ENCODE peak calls at places on chromosome 6, in six cellular contexts. F is pancreas, J is mesenchymal stem cell, O is lung, G is aorta, V is left ventricle myocardium inferior. M is an unnamed sample. For H3K27me3 and H3K9me3, the result is how much of the 10 kb centered on the place peaks cover.

GRCh38 chr6:140208286-140208685 is 833.8 kb upstream of the CITED2 start:
- DNase-seq in F (no peak), J (peak), O (no peak), G (no peak), V (no peak), M (no peak)

GRCh38 chr6:10383312-10384063 is 31.4 kb downstream of the TFAP2A start:
- DNase-seq in F (no peak), J (no peak), O (no peak), G (no peak), V (no peak), M (peak)

GRCh38 chr6:36685198-36685919 is 6.8 kb downstream of the CDKN1A start:
- DNase-seq in F (no peak), J (no peak), O (no peak), G (no peak), V (no peak), M (no peak)

GRCh38 chr6:45507156-45507555 is 129.4 kb upstream of the SUPT3H start:
- DNase-seq in F (no peak), J (no peak), O (no peak), G (no peak), V (no peak), M (no peak)

GRCh38 chr6:111846061-111846460 is 27.2 kb downstream of the FYN start:
- DNase-seq in F (no peak), J (no peak), O (no peak), G (no peak), V (no peak), M (no peak)

GRCh38 chr6:138999949-139000725 is 12.1 kb upstream of the REPS1 start:
- DNase-seq in F (no peak), J (peak), O (no peak), G (no peak), V (no peak), M (no peak)

GRCh38 chr6:29082457-29082856 is 4.7 kb downstream of the OR2B3 start:
- DNase-seq in F (no peak), J (no peak), O (no peak), G (no peak), V (no peak), M (no peak)

GRCh38 chr6:111564482-111564945 is 41.2 kb downstream of the TRAF3IP2 start:
- DNase-seq in F (no peak), J (peak), O (no peak), G (peak), V (peak), M (peak)

GRCh38 chr6:107321793-107322192 is 137.6 kb downstream of the PDSS2 start:
- DNase-seq in F (no peak), J (no peak), O (no peak), G (no peak), V (no peak), M (no peak)

GRCh38 chr6:149701699-149702098 is 16.2 kb downstream of the LATS1 start:
- DNase-seq in F (no peak), J (no peak), O (no peak), G (no peak), V (no peak), M (no peak)

GRCh38 chr6:138300469-138300868 is 77.2 kb upstream of the SMIM28 start:
- DNase-seq in F (no peak), J (no peak), O (no peak), G (no peak), V (no peak), M (no peak)

GRCh38 chr6:3383525-3383924 is 73.3 kb downstream of the SLC22A23 start:
- DNase-seq in F (no peak), J (peak), O (no peak), G (no peak), V (no peak), M (peak)

GRCh38 chr6:111173341-111173740 is 86.0 kb downstream of the SLC16A10 start:
- DNase-seq in F (no peak), J (no peak), O (no peak), G (no peak), V (no peak), M (no peak)

GRCh38 chr6:139117734-139118133 is 17.1 kb upstream of the HECA start:
- DNase-seq in F (no peak), J (peak), O (no peak), G (no peak), V (no peak), M (no peak)

GRCh38 chr6:19210849-19211590 is 626.1 kb upstream of the ID4 start:
- DNase-seq in F (peak), J (no peak), O (no peak), G (no peak), V (peak), M (no peak)

GRCh38 chr6:128095362-128095761 is 194.5 kb upstream of the THEMIS start:
- DNase-seq in F (no peak), J (peak), O (no peak), G (no peak), V (no peak), M (no peak)

GRCh38 chr6:15327271-15327670 is 81.4 kb downstream of the JARID2 start:
- DNase-seq in F (no peak), J (no peak), O (peak), G (no peak), V (no peak), M (no peak)

GRCh38 chr6:127420558-127420957 is 38.6 kb downstream of the KIAA0408 start:
- DNase-seq in F (no peak), J (peak), O (peak), G (peak), V (peak), M (peak)

GRCh38 chr6:65638047-65638831 is 68.8 kb downstream of the EYS start:
- DNase-seq in F (no peak), J (no peak), O (no peak), G (no peak), V (no peak), M (no peak)
- H3K4me3 ChIP-seq in F (no peak), J (no peak), O (no peak), G (no peak), V (no peak), M (no peak)

DNA sequence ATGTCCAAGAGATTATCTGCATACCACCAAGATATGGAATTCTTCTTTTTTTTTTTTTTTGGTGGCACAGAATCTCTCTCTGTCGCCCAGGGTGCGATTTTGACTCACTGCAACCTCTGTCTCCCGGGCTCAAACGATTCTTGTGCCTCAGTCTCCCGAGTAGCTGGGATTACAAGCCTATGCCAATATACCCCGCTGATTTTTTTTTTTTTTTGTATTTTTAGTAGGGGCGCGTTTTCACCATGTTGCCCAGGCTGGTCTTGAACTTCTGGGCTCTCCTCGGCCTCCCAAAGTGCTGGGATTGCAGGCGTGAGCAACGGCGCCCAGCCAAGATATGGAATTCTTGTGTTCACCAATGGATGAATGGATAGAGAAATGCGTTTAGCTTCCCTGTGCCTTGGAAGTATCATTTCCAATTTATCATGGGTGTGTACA is 31.0 kb downstream of the POM121L2 start:
- DNase-seq in F (no peak), J (no peak), O (no peak), G (no peak), V (no peak), M (peak)
- H3K27me3 ChIP-seq in F (under half), J (under half), O (under half), G (under half), V (half or more), M (under half)

DNA sequence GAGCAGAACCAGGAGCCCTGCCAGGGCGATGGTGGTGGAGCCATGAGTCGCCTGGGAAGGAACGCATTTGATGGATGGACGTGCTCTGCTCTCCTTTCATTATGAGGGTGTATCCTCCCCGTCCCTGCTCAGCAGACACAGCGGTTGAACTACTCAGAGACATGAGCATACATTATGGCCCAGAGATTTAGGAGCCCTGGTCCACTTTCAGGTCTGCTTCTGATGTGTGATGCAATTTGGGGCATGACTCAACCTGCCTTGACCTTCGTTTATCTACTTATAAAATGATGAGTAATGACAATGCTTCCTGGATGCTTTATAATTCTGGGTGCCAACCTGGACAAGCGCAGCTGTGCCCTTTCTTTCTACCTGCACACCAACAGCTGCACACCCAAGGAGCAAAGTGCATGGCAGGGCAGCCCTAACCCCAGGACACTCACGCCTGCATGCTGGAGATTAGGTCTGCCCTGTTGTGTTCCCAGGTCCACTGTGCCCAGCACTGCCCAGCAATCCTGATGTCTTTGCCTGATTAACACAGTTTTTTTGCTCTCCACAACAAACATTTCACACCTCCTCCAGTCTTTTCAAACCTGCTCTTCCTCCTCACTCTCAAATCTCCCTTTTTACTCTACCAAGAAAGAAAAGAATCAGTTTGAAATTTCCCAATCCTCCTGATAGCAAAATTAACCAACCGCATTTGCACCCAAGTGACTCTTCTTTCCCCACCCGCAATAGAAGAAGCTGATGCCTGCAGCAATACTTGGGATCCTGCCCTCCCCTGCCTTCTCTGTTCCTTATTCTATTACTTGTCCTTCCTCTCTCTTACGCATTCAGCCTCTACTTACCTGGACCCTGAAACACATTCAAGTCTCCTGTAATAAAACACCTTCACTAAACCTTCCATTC is 81.2 kb downstream of the EZR start:
- DNase-seq in F (no peak), J (no peak), O (no peak), G (no peak), V (no peak), M (peak)
- H3K9me3 ChIP-seq in F (under half), J (under half), O (under half), G (under half), V (under half), M (under half)

GRCh38 chr6:1383729-1384548 is 5.4 kb upstream of the FOXF2 start:
- DNase-seq in F (no peak), J (no peak), O (no peak), G (no peak), V (no peak), M (no peak)
- H3K4me3 ChIP-seq in F (no peak), J (no peak), O (no peak), G (no peak), V (no peak), M (no peak)

GRCh38 chr6:123803456-123803861 is 206 bp upstream of the NKAIN2 start:
- DNase-seq in F (no peak), J (no peak), O (no peak), G (no peak), V (no peak), M (no peak)
- H3K27me3 ChIP-seq in F (under half), J (half or more), O (under half), G (under half), V (half or more), M (under half)